ENCODE peak calls at places on chromosome 3, in seven cellular contexts. Y is stomach, E is left ventricle myocardium inferior, B is pancreas, X is PC-3, U is lung, H is SK-N-SH. A is an unnamed sample.

GRCh38 chr3:191141728-191142127 is 57.3 kb upstream of the OSTN start:
- DNase-seq in Y (no peak), E (no peak), B (no peak), X (peak; percentile 91), U (no peak), H (no peak), A (no peak)

GRCh38 chr3:38828681-38829080 is 12.7 kb upstream of the SCN10A start:
- DNase-seq in Y (no peak), E (no peak), B (no peak), X (no peak), U (no peak), H (peak; percentile 36), A (no peak)

GRCh38 chr3:62117903-62118548 is 255.3 kb downstream of the FEZF2 start:
- DNase-seq in Y (no peak), E (no peak), B (no peak), X (no peak), U (no peak), H (no peak), A (no peak)

GRCh38 chr3:149658444-149659172 is 783 bp upstream of the WWTR1 start:
- DNase-seq in Y (peak; percentile 70), E (peak; percentile 77), B (peak; percentile 24), X (peak; percentile 71), U (peak; percentile 76), H (peak; percentile 40), A (peak; percentile 80)

GRCh38 chr3:100400424-100400781 is 486 bp downstream of the TOMM70 start:
- DNase-seq in Y (no peak), E (no peak), B (no peak), X (peak; percentile 26), U (peak; percentile 33), H (no peak), A (no peak)

GRCh38 chr3:96430019-96430541 is 384.3 kb upstream of the EPHA6 start:
- DNase-seq in Y (no peak), E (no peak), B (no peak), X (peak; percentile 54), U (no peak), H (no peak), A (no peak)

GRCh38 chr3:36688815-36689214 is 75.5 kb downstream of the DCLK3 start:
- DNase-seq in Y (no peak), E (no peak), B (no peak), X (no peak), U (no peak), H (no peak), A (no peak)

GRCh38 chr3:22939349-22939748 is 263.8 kb upstream of the UBE2E2 start:
- DNase-seq in Y (no peak), E (no peak), B (no peak), X (no peak), U (no peak), H (no peak), A (no peak)

GRCh38 chr3:69866988-69867720 is 127.9 kb downstream of the MITF start:
- DNase-seq in Y (no peak), E (no peak), B (no peak), X (peak; percentile 45), U (no peak), H (no peak), A (no peak)

GRCh38 chr3:138042043-138042442 is 32.1 kb downstream of the CLDN18 start:
- DNase-seq in Y (no peak), E (no peak), B (no peak), X (peak; percentile 35), U (no peak), H (no peak), A (no peak)

GRCh38 chr3:154144825-154145465 is 23.8 kb downstream of the ARHGEF26 start:
- DNase-seq in Y (no peak), E (no peak), B (no peak), X (peak; percentile 14), U (no peak), H (no peak), A (no peak)

GRCh38 chr3:134317106-134317947 is 56.9 kb downstream of the AMOTL2 start:
- DNase-seq in Y (no peak), E (no peak), B (no peak), X (peak; percentile 76), U (no peak), H (no peak), A (no peak)

GRCh38 chr3:141940204-141940776 is 63.8 kb downstream of the ATP1B3 start:
- DNase-seq in Y (no peak), E (no peak), B (peak; percentile 7), X (peak; percentile 93), U (no peak), H (peak; percentile 77), A (peak; percentile 41)

GRCh38 chr3:100216713-100217112 is 44.1 kb upstream of the TBC1D23 start:
- DNase-seq in Y (no peak), E (no peak), B (no peak), X (peak; percentile 22), U (no peak), H (no peak), A (no peak)

GRCh38 chr3:8604006-8604405 is 40.6 kb downstream of the SSUH2 start:
- DNase-seq in Y (no peak), E (no peak), B (no peak), X (no peak), U (no peak), H (no peak), A (no peak)

GRCh38 chr3:141402476-141403171 is 34.3 kb downstream of the ZBTB38 start:
- DNase-seq in Y (peak; percentile 67), E (peak; percentile 84), B (peak; percentile 67), X (peak; percentile 29), U (peak; percentile 64), H (peak; percentile 84), A (peak; percentile 92)

GRCh38 chr3:18238721-18239331 is 186.3 kb downstream of the SATB1 start:
- DNase-seq in Y (no peak), E (no peak), B (no peak), X (peak; percentile 53), U (no peak), H (peak; percentile 1), A (no peak)

GRCh38 chr3:99780749-99781148 is 36.9 kb upstream of the CMSS1 start:
- DNase-seq in Y (no peak), E (no peak), B (no peak), X (no peak), U (no peak), H (no peak), A (no peak)

GRCh38 chr3:12222765-12223485 is 64.2 kb upstream of the TIMP4 start:
- DNase-seq in Y (no peak), E (no peak), B (no peak), X (peak; percentile 93), U (no peak), H (no peak), A (no peak)

GRCh38 chr3:193590088-193590856 is 2.7 kb upstream of the OPA1 start:
- DNase-seq in Y (no peak), E (no peak), B (no peak), X (peak; percentile 91), U (no peak), H (no peak), A (no peak)

GRCh38 chr3:100426029-100426682 is 24.8 kb downstream of the LNP1 start:
- DNase-seq in Y (no peak), E (no peak), B (no peak), X (no peak), U (no peak), H (no peak), A (no peak)

GRCh38 chr3:169764164-169764452 is 752 bp downstream of the TERC start:
- DNase-seq in Y (no peak), E (no peak), B (no peak), X (no peak), U (peak; percentile 73), H (no peak), A (no peak)

GRCh38 chr3:53056442-53056841 is 10.6 kb upstream of the SFMBT1 start:
- DNase-seq in Y (peak; percentile 17), E (no peak), B (no peak), X (peak; percentile 50), U (no peak), H (peak; percentile 48), A (no peak)

GRCh38 chr3:78659386-78659987 is 1108.3 kb downstream of the ROBO1 start:
- DNase-seq in Y (peak; percentile 41), E (no peak), B (no peak), X (peak; percentile 76), U (no peak), H (peak; percentile 21), A (no peak)

GRCh38 chr3:103906304-103906703 is 1460.4 kb upstream of the ALCAM start:
- DNase-seq in Y (no peak), E (no peak), B (no peak), X (no peak), U (no peak), H (peak; percentile 3), A (no peak)

GRCh38 chr3:66582721-66583141 is 81.9 kb upstream of the LRIG1 start:
- DNase-seq in Y (no peak), E (no peak), B (no peak), X (no peak), U (no peak), H (no peak), A (peak; percentile 83)
- H3K4me3 ChIP-seq in Y (no peak overlapping the region), E (no peak overlapping the region), B (no peak overlapping the region), X (no peak overlapping the region), U (no peak overlapping the region), H (no peak overlapping the region), A (no peak overlapping the region)

DNA sequence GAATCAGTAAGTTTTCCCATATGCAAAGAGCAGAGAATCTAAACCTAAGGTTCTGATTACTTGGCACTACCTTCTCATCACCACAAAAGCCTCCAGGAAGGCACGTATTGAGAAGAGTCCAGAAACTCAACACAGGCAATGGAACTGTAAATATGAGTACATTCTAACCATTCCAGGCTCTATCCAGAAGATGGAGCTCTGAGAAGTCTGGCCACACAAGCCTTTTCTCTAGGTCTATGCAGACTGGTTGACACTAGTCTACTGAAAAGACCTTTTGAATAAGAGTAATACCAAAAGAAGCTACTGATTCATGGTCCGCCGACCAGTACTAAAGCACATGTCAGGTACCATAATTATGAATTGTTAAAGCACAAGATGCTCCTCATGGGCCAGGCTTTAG is 12.2 kb upstream of the NCKIPSD start:
- DNase-seq in Y (no peak), E (no peak), B (no peak), X (peak; percentile 31), U (no peak), H (no peak), A (no peak)
- TF ChIP-seq CTCF in Y (no peak), E (no peak), B (no peak), X (peak; percentile 44), U (no peak), H (no peak), A (no peak)

GRCh38 chr3:155369735-155370134 is 76.3 kb upstream of the STRIT1 start:
- DNase-seq in Y (no peak), E (no peak), B (no peak), X (no peak), U (no peak), H (no peak), A (no peak)
- H3K4me1 ChIP-seq in Y (no peaks in the 10 kb centered on the region), E (peaks cover 59% of the 10 kb centered on the region), B (no peaks in the 10 kb centered on the region), X (no peaks in the 10 kb centered on the region), U (peaks cover 13% of the 10 kb centered on the region), H (no peaks in the 10 kb centered on the region), A (no peaks in the 10 kb centered on the region)

DNA sequence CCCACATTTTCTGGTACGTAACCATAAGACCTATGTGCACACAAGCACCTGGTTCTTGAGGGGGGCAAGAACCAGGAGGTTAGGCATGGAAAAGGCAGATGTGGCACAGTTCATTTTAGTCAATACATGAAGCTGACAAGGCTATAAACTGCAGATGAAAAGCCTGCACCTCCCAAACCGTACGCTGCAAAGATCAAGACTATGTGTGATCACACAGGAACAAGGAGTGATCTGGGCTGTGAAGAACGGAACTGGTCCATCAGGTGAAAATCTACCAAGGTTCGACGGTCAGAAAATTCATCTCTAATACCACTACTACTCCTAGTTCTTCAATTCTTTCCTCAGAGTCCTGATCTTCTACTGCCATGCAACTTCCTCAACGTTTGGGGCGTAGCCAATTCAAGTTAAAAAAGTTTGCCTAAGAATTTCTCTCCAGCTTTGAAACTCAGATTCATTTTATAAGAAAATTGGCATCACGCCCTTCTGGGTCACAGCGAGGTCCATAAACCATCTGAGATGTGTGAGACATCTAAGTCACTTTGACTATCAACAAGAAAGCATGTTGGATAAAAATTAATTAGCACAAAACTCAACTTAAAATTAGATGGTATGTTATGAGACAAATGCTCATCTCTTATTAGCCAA is 41.9 kb downstream of the PLD1 start:
- DNase-seq in Y (no peak), E (no peak), B (no peak), X (no peak), U (no peak), H (no peak), A (no peak)
- H3K4me3 ChIP-seq in Y (no peak overlapping the region), E (peak overlapping the region; percentile 71), B (peak overlapping the region; percentile 37), X (no peak overlapping the region), U (no peak overlapping the region), H (no peak overlapping the region), A (no peak overlapping the region)

A was measured in spleen.